ENCODE peak calls at places on chromosomes 4 and X, in five cellular contexts. Q is IMR-90, E is neuronal stem cell, V is mesenchymal stem cell, N is mesendoderm. G is an unnamed sample.

GRCh38 chr4:5773271-5773555 is 62.2 kb downstream of the EVC start:
- DNase-seq in N (no peak), E (no peak), V (no peak), Q (peak; percentile 82), G (peak; percentile 32)

GRCh38 chr4:152937535-152938236 is 1.6 kb downstream of the FHDC1 start:
- DNase-seq in N (no peak), V (peak; percentile 36), E (peak; percentile 31), Q (peak; percentile 21), G (no peak)

GRCh38 chr4:15515106-15515505 is 45.4 kb downstream of the CC2D2A start:
- DNase-seq in N (no peak), Q (peak; percentile 27), E (no peak), V (no peak), G (no peak)

GRCh38 chr4:125316781-125317525 is 2.2 kb downstream of the FAT4 start:
- DNase-seq in N (peak; percentile 59), Q (peak; percentile 35), E (peak; percentile 30), V (peak; percentile 64), G (peak; percentile 64)

GRCh38 chr4:7202391-7202790 is 10.1 kb downstream of the SORCS2 start:
- DNase-seq in Q (peak; percentile 37), E (no peak), V (no peak), N (no peak), G (no peak)

GRCh38 chr4:15400911-15401671 is 26.7 kb upstream of the C1QTNF7 start:
- DNase-seq in V (peak; percentile 59), N (peak; percentile 24), E (no peak), Q (peak; percentile 65), G (no peak)

GRCh38 chr4:15231265-15232091 is 196.4 kb upstream of the C1QTNF7 start:
- DNase-seq in Q (peak; percentile 88), N (peak; percentile 87), V (peak; percentile 86), E (peak; percentile 65), G (peak; percentile 71)

GRCh38 chr4:107473126-107473525 is 246.9 kb downstream of the PAPSS1 start:
- DNase-seq in E (no peak), V (no peak), N (no peak), Q (no peak), G (no peak)

GRCh38 chr4:150176559-150176958 is 98.3 kb downstream of the DCLK2 start:
- DNase-seq in E (no peak), N (no peak), Q (peak; percentile 55), V (no peak), G (no peak)

GRCh38 chrX:1323315-1323714 is 13.3 kb upstream of the IL3RA start:
- DNase-seq in E (peak; percentile 20), Q (no peak), V (peak; percentile 40), N (peak; percentile 89), G (peak; percentile 90)

GRCh38 chr4:158129649-158130048 is 43.2 kb downstream of the GASK1B start:
- DNase-seq in N (no peak), Q (no peak), E (no peak), V (no peak), G (no peak)

GRCh38 chr4:76758290-76758882 is 139.6 kb downstream of the SOWAHB start:
- DNase-seq in N (peak; percentile 65), Q (peak; percentile 81), V (peak; percentile 80), E (peak; percentile 49), G (no peak)

DNA sequence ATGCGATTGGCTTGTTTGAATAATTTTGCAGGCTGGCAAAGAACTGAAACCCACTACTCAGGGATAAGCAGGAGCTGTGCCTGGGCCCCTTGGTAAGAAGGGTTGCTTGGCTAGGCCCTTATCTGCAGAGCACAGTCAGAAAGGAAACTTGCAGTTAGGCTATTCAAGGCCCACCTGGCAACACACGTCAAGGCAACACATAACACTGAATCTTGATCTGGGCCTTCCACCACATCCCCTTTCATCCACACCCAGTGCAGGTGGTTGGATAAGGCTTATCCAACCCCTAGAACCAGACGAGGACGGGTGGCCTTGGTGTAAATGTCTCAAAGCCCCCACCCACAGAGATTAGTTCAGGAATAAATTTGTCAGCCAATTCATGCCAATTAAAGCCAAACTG is 72.8 kb upstream of the NEIL3 start:
- DNase-seq in N (no peak), E (no peak), V (no peak), Q (no peak), G (no peak)
- H3K4me2 ChIP-seq in N (no peak overlapping the region), E (no peak overlapping the region), V (no peak overlapping the region), Q (no peak overlapping the region), G (no peak overlapping the region)

GRCh38 chr4:99062120-99062519 is 26.5 kb downstream of the ADH5 start:
- DNase-seq in E (no peak), N (no peak), Q (peak; percentile 27), V (peak; percentile 71), G (no peak)
- H2AK5ac ChIP-seq in E (no peak overlapping the region), N (no peak overlapping the region), Q (no peak overlapping the region), V (no peak overlapping the region), G (no peak overlapping the region)

GRCh38 chr4:1564535-1565375 is 119.4 kb downstream of the FAM53A start:
- DNase-seq in Q (no peak), V (no peak), E (no peak), N (no peak), G (no peak)

GRCh38 chr4:1563768-1564485 is 120.2 kb downstream of the FAM53A start:
- DNase-seq in N (no peak), V (no peak), Q (no peak), E (no peak), G (no peak)

GRCh38 chr4:1562371-1562770 is 121.7 kb downstream of the FAM53A start:
- DNase-seq in E (no peak), Q (no peak), N (no peak), V (no peak), G (no peak)

GRCh38 chr4:1562771-1563170 is 121.3 kb downstream of the FAM53A start:
- DNase-seq in E (no peak), V (no peak), Q (no peak), N (no peak), G (no peak)

DNA sequence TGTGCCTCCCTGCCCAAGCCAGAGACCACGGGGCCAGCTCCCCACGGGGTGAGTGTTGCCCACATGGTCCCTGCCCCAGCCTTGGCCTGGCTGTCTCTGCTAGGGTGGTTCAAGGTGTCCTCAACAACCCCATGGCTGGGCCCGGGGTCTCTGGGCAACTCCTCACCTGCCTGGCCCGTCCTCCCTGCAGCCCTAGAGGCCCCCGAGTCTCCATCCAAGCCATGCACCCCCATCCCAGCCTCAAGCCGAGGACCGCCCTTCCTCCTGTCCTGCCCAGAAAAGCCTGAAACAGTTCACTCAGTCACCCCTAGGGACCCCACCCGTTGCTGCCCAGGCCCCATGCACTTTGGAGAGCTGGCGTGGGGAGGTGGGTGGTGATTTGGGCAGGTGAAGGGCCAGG is 120.9 kb downstream of the FAM53A start:
- DNase-seq in E (no peak), N (no peak), V (no peak), Q (no peak), G (no peak)
- H3K23ac ChIP-seq in E (no peak overlapping the region), N (no peak overlapping the region), V (no peak overlapping the region), Q (no peak overlapping the region), G (no peak overlapping the region)

DNA sequence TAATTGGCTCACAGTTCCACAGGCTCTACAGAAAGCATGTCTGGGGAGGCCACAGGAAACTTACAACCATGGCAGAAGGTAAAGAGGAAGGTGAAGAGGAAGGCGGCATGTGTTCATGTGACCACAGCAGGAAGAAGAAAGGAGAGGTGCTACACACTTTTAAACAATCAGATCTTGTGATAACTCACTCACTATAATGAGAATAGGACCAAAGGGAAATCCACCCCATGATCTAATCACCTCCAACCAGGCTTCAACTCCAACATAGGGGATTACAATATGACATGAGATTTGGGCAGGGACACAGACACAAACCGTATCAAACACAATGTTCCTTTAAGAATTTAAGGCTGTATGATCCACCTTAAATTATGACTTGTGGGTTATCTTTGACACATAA is 10.5 kb upstream of the PGM2 start:
- DNase-seq in N (no peak), E (no peak), V (no peak), Q (no peak), G (no peak)
- H3K4me2 ChIP-seq in N (no peak overlapping the region), E (no peak overlapping the region), V (no peak overlapping the region), Q (no peak overlapping the region), G (no peak overlapping the region)

GRCh38 chrX:81110286-81110685 is 91.4 kb downstream of the HMGN5 start:
- DNase-seq in E (no peak), Q (no peak), N (no peak), V (no peak), G (no peak)

GRCh38 chrX:81120270-81120935 is 81.3 kb downstream of the HMGN5 start:
- DNase-seq in V (peak; percentile 0), N (no peak), Q (no peak), E (no peak), G (no peak)

DNA sequence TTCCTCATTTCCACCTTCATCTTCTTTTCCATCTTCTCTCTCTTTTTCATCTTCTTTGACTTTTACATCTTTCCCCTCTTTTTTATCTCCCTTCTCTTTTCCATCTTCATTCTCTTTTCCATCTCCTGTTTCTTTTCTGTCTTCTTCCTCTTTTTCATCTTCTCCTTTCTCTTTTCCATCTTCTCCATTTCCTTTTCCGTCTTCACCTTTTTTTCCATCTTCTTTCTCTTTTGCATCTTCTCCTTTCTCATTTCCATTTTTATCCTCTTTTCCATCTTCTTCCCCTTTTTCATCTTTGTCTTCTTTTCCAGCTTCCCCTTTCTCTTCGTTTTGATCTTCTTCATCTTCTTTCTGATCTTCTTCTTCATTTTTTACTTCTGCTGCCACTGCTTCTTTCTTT is 87.0 kb downstream of the HMGN5 start:
- DNase-seq in E (no peak), Q (no peak), N (no peak), V (no peak), G (no peak)
- H2AK5ac ChIP-seq in E (no peak overlapping the region), Q (no peak overlapping the region), N (no peak overlapping the region), V (no peak overlapping the region), G (no peak overlapping the region)

GRCh38 chr4:86935833-86936721 is 1.3 kb downstream of the AFF1 start:
- DNase-seq in V (peak; percentile 85), Q (peak; percentile 57), E (peak; percentile 17), N (peak; percentile 90), G (peak; percentile 88)

GRCh38 chr4:86935499-86935832 is 655 bp downstream of the AFF1 start:
- DNase-seq in N (no peak), E (peak; percentile 14), Q (no peak), V (no peak), G (no peak)

GRCh38 chr4:86939123-86939522 is 4.3 kb downstream of the AFF1 start:
- DNase-seq in E (no peak), V (peak; percentile 34), Q (no peak), N (no peak), G (no peak)

GRCh38 chr4:86934772-86935498 is at the start of gene AFF1:
- DNase-seq in N (peak; percentile 98), V (peak; percentile 93), E (peak; percentile 85), Q (peak; percentile 79), G (peak; percentile 95)

DNA sequence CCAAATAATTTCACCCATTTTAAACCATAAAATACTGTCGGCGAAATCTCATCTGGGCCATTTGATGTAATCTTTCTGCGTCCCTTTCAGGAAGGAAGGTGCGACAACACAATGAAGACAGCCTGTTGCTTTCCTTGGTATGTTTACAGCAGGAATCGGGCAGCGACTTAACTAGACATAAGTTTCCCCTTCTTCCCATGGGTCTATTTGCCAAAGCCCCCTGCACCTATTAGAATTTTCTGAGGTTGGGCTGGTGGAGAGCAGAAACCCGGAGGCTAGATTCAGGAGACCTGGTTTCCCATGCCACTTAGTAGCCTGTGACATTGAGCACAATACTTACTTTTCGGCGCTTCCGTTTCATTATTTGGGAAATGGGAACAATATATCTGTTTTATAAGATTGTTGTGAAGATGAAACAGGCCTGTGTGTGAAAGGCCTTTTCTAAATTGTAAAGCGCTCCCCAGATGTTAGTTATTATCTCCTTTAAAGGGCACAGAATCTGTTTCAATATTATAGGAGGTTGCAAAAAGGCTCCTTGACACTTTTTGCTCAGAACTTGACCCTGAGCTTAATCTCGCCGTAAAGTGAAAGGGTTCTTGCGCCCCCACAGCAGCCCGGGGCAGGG is 552 bp upstream of the AFF1 start:
- DNase-seq in Q (no peak), N (peak; percentile 58), E (no peak), V (no peak), G (no peak)
- H3K23ac ChIP-seq in Q (peak overlapping the region; percentile 44), N (no peak overlapping the region), E (peak overlapping the region; percentile 99), V (no peak overlapping the region), G (no peak overlapping the region)